ENCODE peak calls at places on chromosomes 16 and 17, in ten cellular contexts. G is OCI-LY7; O is CD8-positive, alpha-beta T cell; B is endodermal cell; P is fibroblast of mammary gland; D is bronchial epithelial cell; C is RWPE1; T is ascending aorta; H is astrocyte of the spinal cord; X is HFFc6. M is an unnamed sample.

GRCh38 chr16:24917236-24917635 is 71.5 kb downstream of the SLC5A11 start:
- DNase-seq in D (no peak), H (no peak), T (no peak), P (no peak), X (no peak), C (no peak), O (no peak), B (no peak), G (no peak), M (no peak)

GRCh38 chr17:39225974-39226683 is 384 bp upstream of the STAC2 start:
- DNase-seq in D (no peak), O (peak), B (peak), X (no peak), P (peak), H (peak), G (peak), C (no peak), T (peak), M (no peak)

GRCh38 chr16:85332175-85332574 is 219.9 kb upstream of the CIBAR2 start:
- DNase-seq in X (no peak), P (no peak), H (no peak), O (no peak), G (no peak), C (no peak), D (no peak), T (no peak), B (peak), M (no peak)

GRCh38 chr17:75367312-75367711 is 38.2 kb downstream of the GRB2 start:
- DNase-seq in P (peak), G (no peak), T (no peak), B (no peak), C (peak), X (peak), O (no peak), D (peak), H (peak), M (no peak)

GRCh38 chr16:2840914-2841313 is 10.8 kb downstream of the ZG16B start:
- DNase-seq in H (no peak), T (no peak), P (no peak), O (no peak), G (no peak), X (no peak), C (no peak), B (no peak), D (no peak), M (no peak)

GRCh38 chr16:50280932-50281331 is 14.6 kb downstream of the ADCY7 start:
- DNase-seq in H (no peak), B (no peak), D (no peak), C (no peak), T (no peak), X (no peak), P (no peak), G (peak), O (no peak), M (no peak)

GRCh38 chr16:87784812-87785211 is 19.0 kb upstream of the KLHDC4 start:
- DNase-seq in C (no peak), G (no peak), P (no peak), T (no peak), D (no peak), X (peak), O (no peak), B (peak), H (no peak), M (no peak)

GRCh38 chr16:57318240-57318970 is 33.9 kb upstream of the PLLP start:
- DNase-seq in O (no peak), P (no peak), X (peak), H (peak), B (peak), T (no peak), C (no peak), G (no peak), D (no peak), M (no peak)

GRCh38 chr16:11886881-11887280 is 28.9 kb downstream of the GSPT1 start:
- DNase-seq in B (no peak), P (no peak), O (no peak), H (no peak), X (no peak), C (no peak), G (no peak), D (no peak), T (no peak), M (no peak)

GRCh38 chr16:81945665-81946064 is 65.6 kb downstream of the SDR42E1 start:
- DNase-seq in B (no peak), T (no peak), O (no peak), D (no peak), X (peak), P (peak), H (peak), C (no peak), G (no peak), M (no peak)

GRCh38 chr17:36980281-36980761 is 31.6 kb downstream of the AATF start:
- DNase-seq in O (no peak), C (no peak), B (no peak), D (peak), T (no peak), X (no peak), G (no peak), H (peak), P (peak), M (no peak)

GRCh38 chr17:36978810-36979584 is 30.2 kb downstream of the AATF start:
- DNase-seq in C (peak), H (no peak), X (no peak), G (no peak), P (no peak), O (no peak), B (no peak), T (no peak), D (peak), M (no peak)

GRCh38 chr17:36979585-36979941 is 30.8 kb downstream of the AATF start:
- DNase-seq in P (no peak), B (no peak), C (no peak), H (no peak), O (no peak), D (peak), G (no peak), X (no peak), T (no peak), M (no peak)

GRCh38 chr17:36989173-36989572 is 40.4 kb downstream of the AATF start:
- DNase-seq in C (no peak), H (no peak), T (no peak), P (no peak), G (no peak), O (no peak), D (no peak), B (no peak), X (no peak), M (no peak)

GRCh38 chr17:36983618-36984017 is 34.9 kb downstream of the AATF start:
- DNase-seq in C (no peak), B (no peak), H (no peak), T (no peak), G (no peak), P (no peak), O (no peak), X (no peak), D (no peak), M (no peak)
- TF ChIP-seq CTCF in C (no peak), B (no peak), H (no peak), T (no peak), G (no peak), P (no peak), O (no peak), X (no peak), D (no peak), M (no peak)

DNA sequence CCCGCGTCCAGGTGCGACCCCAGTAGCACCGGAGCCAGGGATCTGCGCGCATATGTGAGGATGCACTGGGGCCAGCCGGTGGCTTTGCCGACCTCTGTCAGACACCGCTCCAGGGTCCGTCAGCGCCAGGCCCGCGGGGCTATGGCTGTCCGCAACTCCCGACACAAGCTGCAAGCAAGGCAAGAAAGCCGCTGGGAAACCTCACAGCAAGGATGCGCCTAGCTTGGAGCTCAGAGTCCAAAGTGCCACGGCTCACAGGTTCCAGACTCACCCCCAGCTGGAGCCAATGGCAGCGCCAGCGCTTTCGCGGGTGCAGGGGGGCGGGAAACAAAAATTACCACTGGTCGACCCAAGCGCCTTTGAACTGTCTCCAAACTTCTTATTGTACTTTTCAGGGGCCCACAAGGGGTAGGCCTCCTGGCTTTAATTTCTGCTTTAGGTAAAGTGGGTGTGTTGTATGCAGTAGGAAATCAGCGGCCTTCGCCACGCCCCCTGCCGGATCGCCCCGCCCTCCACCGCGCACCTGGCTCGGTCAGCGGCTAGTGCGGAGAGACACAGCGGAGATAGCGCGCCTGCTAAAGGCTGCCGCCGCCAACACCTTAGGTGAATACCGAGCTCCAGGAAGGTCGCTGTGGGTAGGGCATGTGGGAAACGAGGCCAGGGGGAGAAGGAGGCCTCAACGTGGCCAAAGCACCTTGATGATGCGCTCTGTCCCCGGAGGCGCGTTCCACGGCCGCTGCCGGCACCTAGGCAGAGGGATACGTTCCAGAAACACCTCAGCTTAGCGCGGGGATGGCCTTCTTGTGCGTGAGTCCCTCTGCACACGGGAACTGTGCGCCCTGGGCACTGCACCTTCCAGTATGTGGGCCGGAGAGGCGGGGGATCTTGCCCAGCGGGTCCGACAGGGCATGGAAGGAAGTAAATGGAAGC is 61.1 kb upstream of the RBL2 start:
- DNase-seq in C (peak), X (no peak), H (no peak), T (no peak), G (no peak), O (peak), P (no peak), D (peak), B (no peak), M (peak)
- TF ChIP-seq CTCF in C (no peak), X (no peak), H (no peak), T (no peak), G (no peak), O (no peak), P (no peak), D (no peak), B (no peak), M (no peak)

GRCh38 chr17:80899402-80900268 is 92.0 kb upstream of the CHMP6 start:
- DNase-seq in B (peak), G (peak), O (peak), H (no peak), X (no peak), C (peak), P (peak), D (peak), T (no peak), M (peak)
- TF ChIP-seq CTCF in B (peak), G (peak), O (peak), H (peak), X (peak), C (peak), P (peak), D (peak), T (peak), M (peak)

DNA sequence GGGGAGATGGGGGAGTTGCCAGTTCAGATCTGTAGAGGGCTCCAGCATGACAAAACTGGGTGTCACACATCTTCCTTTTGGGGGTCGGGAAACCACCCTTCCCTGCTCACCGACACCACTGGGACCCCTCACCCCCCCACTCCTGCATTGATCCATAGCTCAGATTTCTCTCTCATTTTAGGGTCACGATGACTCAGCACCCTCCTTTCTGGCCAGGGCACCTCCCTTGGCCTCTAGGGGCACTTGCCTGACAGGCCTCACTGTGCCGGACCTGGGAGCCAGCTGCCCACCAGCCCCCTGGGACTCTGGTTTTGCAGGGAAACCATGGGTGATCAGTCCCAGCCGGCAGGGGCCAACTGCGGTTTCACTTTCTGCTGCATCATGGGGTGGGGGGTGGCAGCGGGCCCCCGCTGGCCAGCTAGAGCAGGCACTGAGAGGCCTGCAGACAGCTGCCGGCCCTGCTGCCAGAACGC is 239.4 kb downstream of the MRTFB start:
- DNase-seq in D (no peak), O (no peak), H (peak), T (no peak), C (no peak), P (peak), B (peak), X (no peak), G (peak), M (no peak)
- TF ChIP-seq CTCF in D (no peak), O (no peak), H (peak), T (no peak), C (no peak), P (no peak), B (peak), X (peak), G (peak), M (no peak)

GRCh38 chr17:82231562-82232321 is 2.9 kb downstream of the SLC16A3 start:
- DNase-seq in D (no peak), X (no peak), O (peak), G (no peak), H (no peak), P (peak), C (no peak), B (peak), T (peak), M (peak)

GRCh38 chr17:82232322-82232785 is 3.5 kb downstream of the SLC16A3 start:
- DNase-seq in H (no peak), B (no peak), G (no peak), O (no peak), P (no peak), C (no peak), T (no peak), D (no peak), X (no peak), M (no peak)

GRCh38 chr17:82229686-82230626 is 1.1 kb downstream of the SLC16A3 start:
- DNase-seq in G (no peak), P (no peak), H (no peak), B (peak), D (no peak), C (no peak), X (no peak), O (no peak), T (no peak), M (peak)

GRCh38 chr17:82230627-82231311 is 1.9 kb downstream of the SLC16A3 start:
- DNase-seq in D (peak), P (peak), G (no peak), T (no peak), H (peak), C (no peak), O (peak), B (peak), X (peak), M (peak)

GRCh38 chr17:82231312-82231561 is 2.4 kb downstream of the SLC16A3 start:
- DNase-seq in G (no peak), X (no peak), H (no peak), T (no peak), O (no peak), B (no peak), C (no peak), P (no peak), D (no peak), M (no peak)
- TF ChIP-seq CTCF in G (peak), X (no peak), H (peak), T (no peak), O (no peak), B (no peak), C (no peak), P (no peak), D (no peak), M (peak)